ENCODE peak calls at places on chromosome 4, in five cellular contexts. V, M, Z, D and Q are unnamed samples.
A peak's percentile ranks its signal among the peaks of the same experiment; 100 is the strongest.

GRCh38 chr4:40238700-40239548 is 42.1 kb downstream of the RHOH start:
- DNase-seq in M (no peak), Z (peak; percentile 71), V (no peak), D (no peak), Q (no peak)

GRCh38 chr4:10092481-10093272 is 23.9 kb downstream of the WDR1 start:
- DNase-seq in Z (no peak), D (no peak), V (no peak), M (no peak), Q (no peak)

GRCh38 chr4:122876456-122876855 is 45.9 kb downstream of the NUDT6 start:
- DNase-seq in V (no peak), D (no peak), M (no peak), Z (no peak), Q (no peak)

GRCh38 chr4:147518846-147519767 is 38.2 kb downstream of the EDNRA start:
- DNase-seq in Z (peak; percentile 75), D (peak; percentile 25), V (peak; percentile 60), M (peak; percentile 69), Q (peak; percentile 59)

GRCh38 chr4:75662626-75663025 is 10.6 kb downstream of the G3BP2 start:
- DNase-seq in Z (no peak), M (no peak), V (no peak), D (no peak), Q (no peak)

GRCh38 chr4:91894006-91894405 is 409.8 kb upstream of the GRID2 start:
- DNase-seq in Z (no peak), D (no peak), V (no peak), M (no peak), Q (no peak)

GRCh38 chr4:104425003-104425402 is 69.7 kb downstream of the CXXC4 start:
- DNase-seq in V (no peak), M (no peak), D (no peak), Z (no peak), Q (no peak)

GRCh38 chr4:104938624-104939023 is 208.1 kb upstream of the TET2 start:
- DNase-seq in V (no peak), D (no peak), M (no peak), Z (no peak), Q (no peak)

GRCh38 chr4:555566-556275 is 20.4 kb downstream of the TMEM271 start:
- DNase-seq in V (no peak), Z (no peak), D (no peak), M (no peak), Q (no peak)

GRCh38 chr4:118032691-118033090 is 1.6 kb upstream of the NDST3 start:
- DNase-seq in D (no peak), V (peak; percentile 30), M (no peak), Z (peak; percentile 68), Q (no peak)

GRCh38 chr4:74934016-74934821 is 1.3 kb downstream of the PARM1 start:
- DNase-seq in V (peak; percentile 39), M (peak; percentile 41), D (peak; percentile 24), Z (peak; percentile 19), Q (no peak)

GRCh38 chr4:109998867-109999303 is 86.2 kb downstream of the EGF start:
- DNase-seq in M (peak; percentile 65), Z (peak; percentile 62), D (peak; percentile 54), V (peak; percentile 72), Q (peak; percentile 83)

GRCh38 chr4:152095701-152096070 is 334.9 kb upstream of the GATB start:
- DNase-seq in D (no peak), M (no peak), Z (no peak), V (no peak), Q (no peak)

GRCh38 chr4:98474408-98474844 is 184.0 kb downstream of the TSPAN5 start:
- DNase-seq in V (no peak), M (no peak), D (no peak), Z (peak; percentile 34), Q (no peak)

GRCh38 chr4:152364883-152365282 is 171.0 kb downstream of the FBXW7 start:
- DNase-seq in Z (no peak), M (no peak), D (no peak), V (no peak), Q (no peak)

GRCh38 chr4:61760820-61761219 is 560.7 kb downstream of the ADGRL3 start:
- DNase-seq in Z (no peak), M (no peak), D (no peak), V (no peak), Q (no peak)

GRCh38 chr4:165580379-165580905 is 201.6 kb downstream of the CPE start:
- DNase-seq in Z (peak; percentile 66), M (peak; percentile 57), D (no peak), V (no peak), Q (no peak)

GRCh38 chr4:40530961-40531635 is 98.6 kb downstream of the RBM47 start:
- DNase-seq in Z (no peak), V (no peak), M (no peak), D (no peak), Q (no peak)

GRCh38 chr4:139450586-139450985 is 3.3 kb upstream of the RAB33B start:
- DNase-seq in V (no peak), Z (no peak), D (no peak), M (no peak), Q (no peak)

GRCh38 chr4:161564230-161564834 is 599.5 kb downstream of the FSTL5 start:
- DNase-seq in V (no peak), D (no peak), Z (no peak), M (no peak), Q (peak; percentile 3)

GRCh38 chr4:17605236-17605635 is 9.2 kb upstream of the MED28 start:
- DNase-seq in Z (no peak), V (no peak), D (no peak), M (no peak), Q (no peak)

GRCh38 chr4:186029731-186030421 is 39.1 kb upstream of the TLR3 start:
- DNase-seq in V (no peak), D (no peak), M (peak; percentile 69), Z (no peak), Q (no peak)

GRCh38 chr4:3436798-3437581 is 4.8 kb upstream of the HGFAC start:
- DNase-seq in Z (peak; percentile 83), V (peak; percentile 84), M (peak; percentile 89), D (no peak), Q (no peak)

GRCh38 chr4:43113196-43113595 is 220.7 kb downstream of the GRXCR1 start:
- DNase-seq in M (no peak), V (no peak), D (no peak), Z (no peak), Q (no peak)

GRCh38 chr4:154415313-154415712 is 76.3 kb downstream of the DCHS2 start:
- DNase-seq in D (no peak), V (no peak), M (no peak), Z (no peak), Q (no peak)

GRCh38 chr4:5753766-5754528 is 42.9 kb downstream of the EVC start:
- DNase-seq in V (peak; percentile 58), D (no peak), M (peak; percentile 80), Z (peak; percentile 50), Q (no peak)

GRCh38 chr4:124262211-124263179 is 450.0 kb downstream of the ANKRD50 start:
- DNase-seq in D (peak; percentile 16), Z (peak; percentile 77), V (peak; percentile 55), M (peak; percentile 78), Q (peak; percentile 63)

GRCh38 chr4:14608630-14609029 is 393.7 kb upstream of the CPEB2 start:
- DNase-seq in D (no peak), V (no peak), Z (no peak), M (no peak), Q (no peak)

GRCh38 chr4:183738081-183738673 is 79.1 kb downstream of the TRAPPC11 start:
- DNase-seq in M (peak; percentile 47), D (no peak), V (no peak), Z (no peak), Q (no peak)

GRCh38 chr4:26050212-26050643 is 136.2 kb downstream of the SMIM20 start:
- DNase-seq in D (no peak), V (no peak), Z (no peak), M (no peak), Q (no peak)

GRCh38 chr4:180578175-180578574 is 1665.0 kb upstream of the TENM3 start:
- DNase-seq in M (no peak), D (no peak), V (no peak), Z (no peak), Q (no peak)

GRCh38 chr4:146041139-146042004 is 102.7 kb upstream of the ZNF827 start:
- DNase-seq in M (no peak), V (no peak), D (peak; percentile 42), Z (no peak), Q (no peak)

GRCh38 chr4:189261475-189261874 is 679.2 kb upstream of the FRG1 start:
- DNase-seq in D (no peak), V (no peak), Z (no peak), M (no peak), Q (no peak)